ENCODE peak calls at places on chromosomes 7 and 10, in four cellular contexts. S is lower lobe of right lung, O is ovary, W is stomach. K is an unnamed sample.
A peak's percentile ranks its signal among the peaks of the same experiment; 100 is the strongest.

GRCh38 chr7:7664344-7664743 is 23.8 kb downstream of the UMAD1 start:
- DNase-seq in W (no peak), O (no peak), S (no peak), K (no peak)

GRCh38 chr7:128259131-128260056 is 18.3 kb downstream of the LEP start:
- DNase-seq in S (peak; percentile 67), O (no peak), W (peak; percentile 79), K (no peak)

GRCh38 chr7:39434012-39434411 is 132.2 kb upstream of the YAE1 start:
- DNase-seq in S (no peak), W (no peak), O (no peak), K (no peak)

GRCh38 chr10:131910663-131911314 is 10.0 kb downstream of the PPP2R2D start:
- DNase-seq in W (no peak), O (no peak), S (no peak), K (no peak)

GRCh38 chr10:133009218-133009954 is 67.0 kb upstream of the CFAP46 start:
- DNase-seq in O (no peak), S (peak; percentile 96), W (peak; percentile 76), K (no peak)

GRCh38 chr10:63481815-63482421 is 16.1 kb upstream of the JMJD1C start:
- DNase-seq in O (no peak), W (no peak), S (no peak), K (no peak)

GRCh38 chr10:102596506-102596971 is 47.7 kb upstream of the TRIM8 start:
- DNase-seq in O (peak; percentile 28), S (no peak), W (peak; percentile 67), K (no peak)

GRCh38 chr10:33005322-33006282 is 47.6 kb upstream of the ITGB1 start:
- DNase-seq in O (peak; percentile 63), W (peak; percentile 77), S (peak; percentile 88), K (peak; percentile 93)

GRCh38 chr10:13987472-13987871 is 343.3 kb downstream of the FRMD4A start:
- DNase-seq in O (no peak), S (no peak), W (no peak), K (no peak)

GRCh38 chr10:129759214-129760002 is 204.7 kb downstream of the EBF3 start:
- DNase-seq in O (no peak), S (peak; percentile 30), W (peak; percentile 17), K (no peak)

GRCh38 chr10:2119316-2119715 is 382.0 kb upstream of the ADARB2 start:
- DNase-seq in W (no peak), O (no peak), S (no peak), K (no peak)

GRCh38 chr10:36423821-36424248 is 701.6 kb upstream of the ANKRD30A start:
- DNase-seq in O (no peak), W (no peak), S (no peak), K (no peak)

GRCh38 chr7:44534087-44534486 is 7.0 kb downstream of the NPC1L1 start:
- DNase-seq in W (no peak), O (no peak), S (no peak), K (no peak)

DNA sequence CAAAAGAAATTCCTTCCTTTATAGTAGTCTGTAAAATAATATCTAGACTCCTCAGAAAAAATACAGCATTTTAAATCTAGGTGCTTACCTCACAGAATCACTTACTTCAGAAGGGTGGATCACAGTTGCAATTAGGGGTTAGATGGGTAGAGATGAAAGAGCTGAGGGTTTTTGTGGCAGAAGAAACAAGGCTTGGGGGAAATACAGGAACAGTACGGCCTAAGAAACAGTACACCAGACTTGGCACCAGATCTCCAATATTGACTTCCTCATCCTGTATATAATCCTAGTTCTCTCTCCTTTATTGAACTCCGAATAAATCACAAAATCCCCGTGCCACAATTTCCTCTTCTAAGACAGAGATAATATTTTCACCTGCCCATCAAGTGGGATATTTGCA is 14.3 kb downstream of the CEP41 start:
- DNase-seq in S (no peak), O (no peak), W (no peak), K (no peak)
- H3K27ac ChIP-seq in S (no peak overlapping the region), O (no peak overlapping the region), W (no peak overlapping the region), K (no peak overlapping the region)

GRCh38 chr7:116985575-116985974 is 32.3 kb downstream of the ST7 start:
- DNase-seq in O (no peak), W (no peak), S (no peak), K (no peak)

GRCh38 chr7:116991233-116991632 is 37.9 kb downstream of the ST7 start:
- DNase-seq in S (no peak), W (no peak), O (no peak), K (no peak)

GRCh38 chr7:116986611-116987565 is 33.6 kb downstream of the ST7 start:
- DNase-seq in O (no peak), S (no peak), W (no peak), K (no peak)

GRCh38 chr7:116990056-116990455 is 36.8 kb downstream of the ST7 start:
- DNase-seq in S (no peak), W (no peak), O (no peak), K (no peak)

DNA sequence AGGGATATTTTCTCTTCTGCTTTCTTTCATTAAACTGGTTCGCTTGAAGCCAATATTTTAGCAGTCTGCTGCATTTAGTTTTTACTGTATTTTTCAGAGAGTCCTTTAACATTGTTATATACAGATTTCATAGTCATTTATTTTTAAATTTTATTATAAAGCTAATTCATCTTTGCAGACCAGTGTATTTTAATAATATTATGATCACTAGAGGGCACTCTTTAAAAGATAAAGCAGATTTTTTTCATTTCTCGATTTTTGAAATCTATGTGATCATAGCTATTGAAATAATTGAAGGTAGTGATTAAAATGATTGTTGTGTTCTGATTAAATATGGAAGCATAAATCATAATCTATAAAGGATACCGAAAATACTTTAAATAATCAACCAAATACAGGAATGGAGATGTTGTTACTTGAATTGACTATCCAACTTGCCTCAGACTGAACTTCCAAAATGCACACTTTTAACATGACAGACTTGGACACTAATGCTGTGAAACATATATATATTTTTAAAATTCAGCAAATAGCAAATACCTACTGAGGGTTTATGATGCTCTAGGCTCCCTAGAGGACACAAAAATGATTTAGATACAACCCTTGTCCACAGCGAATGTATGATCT is 35.2 kb downstream of the ST7 start:
- DNase-seq in W (no peak), O (no peak), S (no peak), K (no peak)
- TF ChIP-seq CTCF in W (no peak), O (no peak), S (peak; percentile 44), K (peak; percentile 76)

GRCh38 chr7:18513343-18513742 is 17.8 kb downstream of the HDAC9 start:
- DNase-seq in O (no peak), W (no peak), S (no peak), K (no peak)

GRCh38 chr7:18505870-18506460 is 10.4 kb downstream of the HDAC9 start:
- DNase-seq in W (no peak), O (no peak), S (no peak), K (no peak)

GRCh38 chr7:18511351-18511750 is 15.8 kb downstream of the HDAC9 start:
- DNase-seq in S (no peak), W (no peak), O (no peak), K (no peak)

GRCh38 chr7:18508441-18509427 is 13.2 kb downstream of the HDAC9 start:
- DNase-seq in W (no peak), O (no peak), S (no peak), K (no peak)

DNA sequence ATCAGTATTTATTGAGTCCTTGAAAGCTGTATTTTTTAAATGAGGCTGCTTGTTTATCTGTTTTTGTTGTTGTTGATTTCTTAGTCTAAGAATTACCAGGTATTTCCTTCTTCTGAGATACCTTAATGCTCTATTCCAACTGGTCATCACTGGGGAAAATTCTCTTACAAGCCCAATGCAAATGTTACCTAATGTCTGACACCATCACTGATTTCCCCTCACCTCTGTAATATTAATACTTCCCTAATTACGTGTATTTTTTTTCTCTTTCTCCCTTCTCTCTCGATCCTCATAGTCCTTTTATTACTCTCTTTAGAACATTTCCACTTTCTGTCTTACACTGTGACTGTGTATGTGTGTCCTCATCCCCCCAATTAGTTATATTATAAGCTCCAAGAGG is 13.9 kb downstream of the HDAC9 start:
- DNase-seq in W (no peak), S (no peak), O (no peak), K (no peak)
- H3K27ac ChIP-seq in W (peak overlapping the region; percentile 85), S (no peak overlapping the region), O (no peak overlapping the region), K (peak overlapping the region; percentile 86)

DNA sequence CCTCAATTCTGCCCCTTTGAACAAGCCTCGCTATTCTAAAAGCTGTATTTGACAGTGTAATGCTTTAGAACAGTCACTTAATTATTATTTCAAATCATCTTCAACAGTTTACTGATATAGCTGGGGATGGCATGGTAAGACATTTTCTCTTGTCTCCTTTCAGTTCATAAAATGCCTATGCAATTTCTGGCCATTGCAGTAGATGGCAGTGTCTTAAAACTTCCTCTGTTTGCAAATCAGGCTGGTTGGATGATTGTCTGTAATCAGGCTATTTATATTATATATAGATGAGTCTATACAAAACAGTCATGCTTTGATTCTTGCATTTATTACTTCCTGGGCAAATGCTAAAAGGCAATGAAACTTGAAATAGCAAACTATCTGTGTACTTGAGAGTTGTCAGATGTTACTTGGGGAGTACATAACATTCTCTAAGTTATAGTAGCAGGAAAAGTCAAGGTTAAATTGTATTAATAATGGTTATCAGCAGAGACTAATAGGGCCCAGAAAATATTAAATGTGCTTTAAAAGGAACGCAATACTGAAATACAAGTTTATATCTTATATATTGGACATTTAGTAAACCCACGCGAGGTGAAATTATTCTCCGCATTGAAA is 55.5 kb upstream of the LHFPL3 start:
- DNase-seq in O (no peak), W (no peak), S (no peak), K (no peak)
- TF ChIP-seq CTCF in O (no peak), W (peak; percentile 42), S (peak; percentile 34), K (peak; percentile 73)

GRCh38 chr10:62043493-62043938 is 142.0 kb downstream of the ARID5B start:
- DNase-seq in S (no peak), W (no peak), O (no peak), K (no peak)
- H3K27ac ChIP-seq in S (no peak overlapping the region), W (peak overlapping the region; percentile 89), O (no peak overlapping the region), K (peak overlapping the region; percentile 81)

DNA sequence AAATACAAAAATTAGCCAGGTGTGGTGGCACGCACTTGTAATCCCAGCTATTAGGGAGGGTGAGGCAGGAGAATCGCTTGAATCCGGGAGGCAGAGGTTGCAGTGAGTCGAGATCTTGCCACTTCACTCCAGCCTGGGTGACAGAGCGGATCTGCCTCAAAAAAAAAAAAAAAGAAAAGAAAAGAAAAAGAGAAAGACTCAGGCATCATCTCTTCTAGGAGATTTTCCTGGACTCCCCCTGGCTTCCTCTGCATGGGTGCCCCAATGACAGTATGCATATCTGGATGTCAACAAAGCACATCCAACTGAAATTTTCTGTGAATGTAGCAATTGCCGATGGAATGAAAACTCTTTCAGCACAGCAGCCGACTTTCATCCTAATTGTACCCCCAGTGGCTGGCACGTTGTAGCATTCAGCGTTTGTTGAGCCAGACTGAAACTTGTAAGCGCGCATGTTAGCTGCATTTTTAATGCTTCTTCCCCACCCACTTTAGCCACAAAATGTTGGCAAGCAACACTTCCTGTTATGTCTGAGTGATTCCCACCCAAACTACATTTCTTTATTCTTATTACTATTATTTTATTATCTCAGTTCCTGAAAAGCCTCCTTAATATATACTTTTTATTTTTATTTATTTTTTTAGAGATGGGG is 70.2 kb downstream of the PRTFDC1 start:
- DNase-seq in W (no peak), O (no peak), S (no peak), K (no peak)
- TF ChIP-seq CTCF in W (no peak), O (no peak), S (no peak), K (peak; percentile 11)

GRCh38 chr10:97076781-97077180 is 109.0 kb downstream of the SLIT1 start:
- DNase-seq in S (no peak), W (no peak), O (no peak), K (no peak)
- H3K27ac ChIP-seq in S (no peak overlapping the region), W (no peak overlapping the region), O (no peak overlapping the region), K (no peak overlapping the region)

K was measured in RWPE2.